ENCODE peak calls at places on chromosome 13, in six cellular contexts. One of them, this sample, is unnamed. For H3K4me1 and H3K9me3, the result is how much of the 10 kb centered on the place peaks cover.

GRCh38 chr13:45398862-45399261 is 19.3 kb downstream of the SLC25A30 start:
- DNase-seq in right atrium auricular region: no peak
- DNase-seq in MM.1S: no peak
- DNase-seq in tibial nerve: no peak
- DNase-seq in colonic mucosa: no peak
- DNase-seq in uterus: no peak
- DNase-seq in this sample: no peak

GRCh38 chr13:49536144-49536873 is 40.6 kb downstream of the PHF11 start:
- DNase-seq in right atrium auricular region: no peak
- DNase-seq in MM.1S: no peak
- DNase-seq in tibial nerve: no peak
- DNase-seq in colonic mucosa: no peak
- DNase-seq in uterus: no peak
- DNase-seq in this sample: no peak

GRCh38 chr13:52848455-52849190 is at the start of gene PCDH8:
- DNase-seq in right atrium auricular region: no peak
- DNase-seq in MM.1S: no peak
- DNase-seq in tibial nerve: no peak
- DNase-seq in colonic mucosa: no peak
- DNase-seq in uterus: no peak
- DNase-seq in this sample: no peak

GRCh38 chr13:66926851-66927524 is 303.1 kb downstream of the PCDH9 start:
- DNase-seq in right atrium auricular region: no peak
- DNase-seq in MM.1S: no peak
- DNase-seq in tibial nerve: no peak
- DNase-seq in colonic mucosa: no peak
- DNase-seq in uterus: no peak
- DNase-seq in this sample: no peak

GRCh38 chr13:99356216-99357089 is 49.3 kb upstream of the GPR183 start:
- DNase-seq in right atrium auricular region: no peak
- DNase-seq in MM.1S: peak
- DNase-seq in tibial nerve: no peak
- DNase-seq in colonic mucosa: no peak
- DNase-seq in uterus: no peak
- DNase-seq in this sample: no peak

GRCh38 chr13:27168870-27169525 is 2.6 kb downstream of the USP12 start:
- DNase-seq in right atrium auricular region: no peak
- DNase-seq in MM.1S: no peak
- DNase-seq in tibial nerve: no peak
- DNase-seq in colonic mucosa: peak
- DNase-seq in uterus: no peak
- DNase-seq in this sample: peak

GRCh38 chr13:77986699-77987098 is 68.1 kb upstream of the EDNRB start:
- DNase-seq in right atrium auricular region: no peak
- DNase-seq in MM.1S: no peak
- DNase-seq in tibial nerve: no peak
- DNase-seq in colonic mucosa: no peak
- DNase-seq in uterus: no peak
- DNase-seq in this sample: no peak

GRCh38 chr13:61136101-61136500 is 279.5 kb downstream of the PCDH20 start:
- DNase-seq in right atrium auricular region: no peak
- DNase-seq in MM.1S: no peak
- DNase-seq in tibial nerve: no peak
- DNase-seq in colonic mucosa: no peak
- DNase-seq in uterus: no peak
- DNase-seq in this sample: peak

GRCh38 chr13:21673592-21674270 is 2.9 kb downstream of the FGF9 start:
- DNase-seq in right atrium auricular region: no peak
- DNase-seq in MM.1S: peak
- DNase-seq in tibial nerve: no peak
- DNase-seq in colonic mucosa: peak
- DNase-seq in uterus: no peak
- DNase-seq in this sample: peak

GRCh38 chr13:98528663-98529064 is 48.2 kb downstream of the STK24 start:
- DNase-seq in right atrium auricular region: no peak
- DNase-seq in MM.1S: no peak
- DNase-seq in tibial nerve: no peak
- DNase-seq in colonic mucosa: no peak
- DNase-seq in uterus: no peak
- DNase-seq in this sample: peak

GRCh38 chr13:66546534-66547379 is 683.4 kb downstream of the PCDH9 start:
- DNase-seq in right atrium auricular region: no peak
- DNase-seq in MM.1S: no peak
- DNase-seq in tibial nerve: no peak
- DNase-seq in colonic mucosa: no peak
- DNase-seq in uterus: no peak
- DNase-seq in this sample: no peak

GRCh38 chr13:79781829-79782540 is 301.0 kb downstream of the NDFIP2 start:
- DNase-seq in right atrium auricular region: no peak
- DNase-seq in MM.1S: no peak
- DNase-seq in tibial nerve: no peak
- DNase-seq in colonic mucosa: no peak
- DNase-seq in uterus: no peak
- DNase-seq in this sample: no peak

GRCh38 chr13:83355042-83355441 is 527.2 kb downstream of the SLITRK1 start:
- DNase-seq in right atrium auricular region: no peak
- DNase-seq in MM.1S: no peak
- DNase-seq in tibial nerve: no peak
- DNase-seq in colonic mucosa: no peak
- DNase-seq in uterus: no peak
- DNase-seq in this sample: no peak

GRCh38 chr13:35857769-35858168 is 273.4 kb downstream of the DCLK1 start:
- DNase-seq in right atrium auricular region: no peak
- DNase-seq in MM.1S: no peak
- DNase-seq in tibial nerve: no peak
- DNase-seq in colonic mucosa: no peak
- DNase-seq in uterus: no peak
- DNase-seq in this sample: no peak

GRCh38 chr13:52652980-52653303 is 306 bp downstream of the SUGT1 start:
- DNase-seq in right atrium auricular region: no peak
- DNase-seq in MM.1S: no peak
- DNase-seq in tibial nerve: no peak
- DNase-seq in colonic mucosa: no peak
- DNase-seq in uterus: no peak
- DNase-seq in this sample: peak

DNA sequence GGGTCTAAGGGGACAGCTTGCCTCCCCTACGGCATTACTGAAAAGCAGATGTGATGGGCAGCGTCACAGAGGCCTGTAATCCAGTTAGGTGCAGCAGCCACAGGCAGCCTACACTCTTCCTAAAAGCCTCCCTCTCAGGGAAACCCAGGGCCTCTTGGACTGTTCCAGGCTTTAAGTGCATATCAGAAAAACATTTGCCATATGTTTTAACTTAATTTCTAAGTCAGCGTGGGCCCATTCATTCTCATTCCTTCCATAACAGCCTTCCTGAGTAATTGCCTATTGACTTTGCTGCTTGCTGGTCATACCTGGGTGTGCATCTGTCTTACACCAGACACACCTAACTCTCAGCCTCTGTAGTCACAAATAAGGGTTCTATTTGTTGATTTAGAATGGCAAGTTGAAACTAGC is 135.6 kb upstream of the SERP2 start:
- DNase-seq in right atrium auricular region: peak
- DNase-seq in MM.1S: no peak
- DNase-seq in tibial nerve: no peak
- DNase-seq in colonic mucosa: no peak
- DNase-seq in uterus: no peak
- DNase-seq in this sample: no peak
- H3K4me1 ChIP-seq in right atrium auricular region: under half
- H3K4me1 ChIP-seq in MM.1S: under half
- H3K4me1 ChIP-seq in tibial nerve: under half
- H3K4me1 ChIP-seq in colonic mucosa: under half
- H3K4me1 ChIP-seq in uterus: under half
- H3K4me1 ChIP-seq in this sample: under half

GRCh38 chr13:105642511-105642958 is 892.9 kb downstream of the EFNB2 start:
- DNase-seq in right atrium auricular region: no peak
- DNase-seq in MM.1S: no peak
- DNase-seq in tibial nerve: no peak
- DNase-seq in colonic mucosa: no peak
- DNase-seq in uterus: no peak
- DNase-seq in this sample: peak

GRCh38 chr13:105638446-105638845 is 897.0 kb downstream of the EFNB2 start:
- DNase-seq in right atrium auricular region: no peak
- DNase-seq in MM.1S: no peak
- DNase-seq in tibial nerve: no peak
- DNase-seq in colonic mucosa: no peak
- DNase-seq in uterus: no peak
- DNase-seq in this sample: no peak

GRCh38 chr13:105643966-105644365 is 891.5 kb downstream of the EFNB2 start:
- DNase-seq in right atrium auricular region: no peak
- DNase-seq in MM.1S: no peak
- DNase-seq in tibial nerve: no peak
- DNase-seq in colonic mucosa: no peak
- DNase-seq in uterus: no peak
- DNase-seq in this sample: no peak
- H3K9me3 ChIP-seq in right atrium auricular region: under half
- H3K9me3 ChIP-seq in MM.1S: under half
- H3K9me3 ChIP-seq in tibial nerve: under half
- H3K9me3 ChIP-seq in colonic mucosa: under half
- H3K9me3 ChIP-seq in uterus: under half
- H3K9me3 ChIP-seq in this sample: under half

DNA sequence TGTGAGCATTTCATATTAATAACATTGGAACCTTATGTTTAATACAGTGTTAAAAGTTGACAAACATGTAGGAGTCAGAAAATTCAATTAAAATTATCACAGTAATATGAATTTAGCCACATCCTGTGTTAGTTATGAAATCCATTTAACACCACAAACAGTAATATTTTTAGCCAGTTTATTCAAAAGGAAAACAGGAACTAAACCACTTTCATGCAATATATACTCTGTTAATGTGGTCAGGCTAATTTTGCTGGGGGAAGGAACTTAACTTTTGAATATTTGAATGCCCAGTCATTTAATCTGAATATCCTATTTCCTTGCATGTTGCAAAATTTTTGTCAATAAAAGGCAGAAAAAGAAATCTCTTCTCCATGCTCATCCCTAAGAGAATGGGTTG is 14.9 kb upstream of the ALOX5AP start:
- DNase-seq in right atrium auricular region: no peak
- DNase-seq in MM.1S: no peak
- DNase-seq in tibial nerve: no peak
- DNase-seq in colonic mucosa: no peak
- DNase-seq in uterus: no peak
- DNase-seq in this sample: peak
- H3K4me1 ChIP-seq in right atrium auricular region: under half
- H3K4me1 ChIP-seq in MM.1S: under half
- H3K4me1 ChIP-seq in tibial nerve: under half
- H3K4me1 ChIP-seq in colonic mucosa: under half
- H3K4me1 ChIP-seq in uterus: under half
- H3K4me1 ChIP-seq in this sample: under half

GRCh38 chr13:20356437-20356836 is 124.3 kb upstream of the GJB6 start:
- DNase-seq in right atrium auricular region: no peak
- DNase-seq in MM.1S: no peak
- DNase-seq in tibial nerve: no peak
- DNase-seq in colonic mucosa: no peak
- DNase-seq in uterus: no peak
- DNase-seq in this sample: no peak
- H3K9me3 ChIP-seq in right atrium auricular region: under half
- H3K9me3 ChIP-seq in MM.1S: under half
- H3K9me3 ChIP-seq in tibial nerve: under half
- H3K9me3 ChIP-seq in colonic mucosa: under half
- H3K9me3 ChIP-seq in uterus: under half
- H3K9me3 ChIP-seq in this sample: under half

DNA sequence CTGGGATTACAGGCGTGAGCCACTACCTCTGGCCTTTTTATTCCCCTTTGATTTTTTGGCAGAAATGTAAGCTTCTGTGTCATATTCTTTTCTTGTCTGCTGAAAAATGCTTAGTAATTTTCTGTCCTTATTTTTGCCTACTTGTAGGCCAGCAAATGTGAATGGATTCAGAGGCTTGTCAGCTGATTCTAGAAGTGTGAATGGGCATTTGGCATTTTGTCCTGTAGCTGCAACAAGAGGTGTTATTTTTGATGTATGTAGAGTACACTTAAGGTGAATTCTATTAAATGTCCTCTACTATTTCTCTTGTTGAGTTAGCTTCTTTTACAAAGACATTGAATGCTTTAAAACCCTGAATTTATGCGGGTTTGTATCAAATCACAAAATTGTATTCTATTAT is 50.0 kb downstream of the FRY start:
- DNase-seq in right atrium auricular region: no peak
- DNase-seq in MM.1S: no peak
- DNase-seq in tibial nerve: no peak
- DNase-seq in colonic mucosa: no peak
- DNase-seq in uterus: no peak
- DNase-seq in this sample: no peak
- H3K4me1 ChIP-seq in right atrium auricular region: under half
- H3K4me1 ChIP-seq in MM.1S: under half
- H3K4me1 ChIP-seq in tibial nerve: under half
- H3K4me1 ChIP-seq in colonic mucosa: under half
- H3K4me1 ChIP-seq in uterus: under half
- H3K4me1 ChIP-seq in this sample: under half

GRCh38 chr13:18949489-18949761 is 232.2 kb downstream of the TUBA3C start:
- DNase-seq in right atrium auricular region: no peak
- DNase-seq in MM.1S: no peak
- DNase-seq in tibial nerve: no peak
- DNase-seq in colonic mucosa: no peak
- DNase-seq in uterus: no peak
- DNase-seq in this sample: peak

GRCh38 chr13:18948012-18948663 is 233.5 kb downstream of the TUBA3C start:
- DNase-seq in right atrium auricular region: no peak
- DNase-seq in MM.1S: no peak
- DNase-seq in tibial nerve: no peak
- DNase-seq in colonic mucosa: no peak
- DNase-seq in uterus: no peak
- DNase-seq in this sample: peak

GRCh38 chr13:18947376-18947977 is 234.1 kb downstream of the TUBA3C start:
- DNase-seq in right atrium auricular region: no peak
- DNase-seq in MM.1S: no peak
- DNase-seq in tibial nerve: no peak
- DNase-seq in colonic mucosa: no peak
- DNase-seq in uterus: no peak
- DNase-seq in this sample: peak

GRCh38 chr13:18949970-18950369 is 231.7 kb downstream of the TUBA3C start:
- DNase-seq in right atrium auricular region: no peak
- DNase-seq in MM.1S: no peak
- DNase-seq in tibial nerve: no peak
- DNase-seq in colonic mucosa: no peak
- DNase-seq in uterus: no peak
- DNase-seq in this sample: peak

DNA sequence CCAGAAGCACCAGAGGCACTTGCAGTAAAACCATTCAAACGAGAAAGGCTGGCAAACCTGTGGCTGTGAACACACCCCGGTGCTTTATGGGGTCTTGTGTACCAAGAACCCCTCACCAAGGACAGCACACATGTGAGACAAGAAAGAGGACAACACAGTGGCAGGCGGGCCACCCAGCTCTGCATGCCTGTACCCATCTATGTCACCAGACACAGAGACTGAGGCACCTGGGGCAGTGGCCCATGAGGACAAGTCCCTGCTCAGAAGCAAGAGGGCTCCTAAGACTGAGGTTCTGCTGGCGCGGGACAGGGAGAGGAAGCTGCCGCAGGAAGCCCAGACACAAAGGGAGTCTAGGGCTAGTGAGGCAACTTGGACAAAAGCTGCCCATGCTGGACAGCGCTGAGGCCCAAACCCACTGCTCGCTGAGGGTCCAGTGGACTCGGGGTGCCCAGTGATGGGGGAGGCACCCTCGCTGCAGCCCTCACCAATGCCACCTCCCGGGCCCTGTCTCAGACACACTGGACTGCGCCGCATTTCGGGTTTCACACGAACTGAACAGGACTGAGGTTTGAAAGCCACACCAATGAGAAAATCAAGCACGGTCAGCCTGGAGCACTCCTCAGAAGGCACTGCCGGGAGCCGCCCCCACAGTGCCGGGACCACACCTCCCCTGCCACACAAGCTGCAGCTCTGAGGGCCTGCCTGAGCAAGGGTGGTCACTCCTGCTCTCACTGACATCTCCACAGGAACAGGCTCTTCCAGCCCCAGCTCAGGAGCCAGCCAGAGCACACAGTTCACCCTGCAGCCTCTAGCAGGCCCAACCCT is 232.7 kb downstream of the TUBA3C start:
- DNase-seq in right atrium auricular region: no peak
- DNase-seq in MM.1S: no peak
- DNase-seq in tibial nerve: no peak
- DNase-seq in colonic mucosa: no peak
- DNase-seq in uterus: no peak
- DNase-seq in this sample: peak
- H3K9me3 ChIP-seq in right atrium auricular region: under half
- H3K9me3 ChIP-seq in MM.1S: under half
- H3K9me3 ChIP-seq in tibial nerve: under half
- H3K9me3 ChIP-seq in colonic mucosa: under half
- H3K9me3 ChIP-seq in uterus: under half
- H3K9me3 ChIP-seq in this sample: under half